ENCODE peak calls at places on chromosomes 2 and 18, in eight cellular contexts. K is right atrium auricular region, H is neural progenitor cell, L is heart right ventricle, W is tibial artery, O is thyroid gland, D is neuronal stem cell, I is heart left ventricle. Y is an unnamed sample.

GRCh38 chr2:176553685-176554106 is 284.5 kb downstream of the MTX2 start:
- DNase-seq in K (peak; percentile 63), H (peak; percentile 36), L (peak; percentile 61), W (peak; percentile 73), O (peak; percentile 65), D (no peak), I (peak; percentile 44), Y (peak; percentile 54)

GRCh38 chr2:109531896-109532727 is 81.7 kb downstream of the SEPTIN10 start:
- DNase-seq in K (peak; percentile 49), H (no peak), L (no peak), W (no peak), O (no peak), D (no peak), I (peak; percentile 2), Y (no peak)

GRCh38 chr2:176997074-176997791 is 215.4 kb upstream of the HNRNPA3 start:
- DNase-seq in K (no peak), H (no peak), L (no peak), W (no peak), O (no peak), D (no peak), I (no peak), Y (no peak)

GRCh38 chr2:98088261-98088660 is 1.3 kb downstream of the VWA3B start:
- DNase-seq in K (no peak), H (no peak), L (no peak), W (no peak), O (no peak), D (no peak), I (peak; percentile 35), Y (no peak)

GRCh38 chr18:23718243-23718720 is 29.0 kb downstream of the LAMA3 start:
- DNase-seq in K (no peak), H (no peak), L (no peak), W (no peak), O (no peak), D (no peak), I (no peak), Y (no peak)

GRCh38 chr2:29113027-29113686 is 2.1 kb upstream of the CLIP4 start:
- DNase-seq in K (no peak), H (no peak), L (no peak), W (no peak), O (no peak), D (no peak), I (no peak), Y (no peak)

GRCh38 chr18:10361660-10362059 is 92.8 kb upstream of the APCDD1 start:
- DNase-seq in K (no peak), H (no peak), L (no peak), W (no peak), O (no peak), D (no peak), I (no peak), Y (no peak)

GRCh38 chr2:1618974-1619373 is 125.3 kb downstream of the PXDN start:
- DNase-seq in K (no peak), H (no peak), L (no peak), W (no peak), O (no peak), D (no peak), I (no peak), Y (no peak)

GRCh38 chr2:149038442-149039212 is at the start of gene LYPD6B:
- DNase-seq in K (no peak), H (peak; percentile 70), L (no peak), W (no peak), O (peak; percentile 36), D (no peak), I (no peak), Y (no peak)

GRCh38 chr18:32383040-32383819 is 87.5 kb downstream of the GAREM1 start:
- DNase-seq in K (no peak), H (no peak), L (no peak), W (no peak), O (no peak), D (no peak), I (no peak), Y (no peak)

GRCh38 chr2:132974477-132975050 is 304.6 kb upstream of the LYPD1 start:
- DNase-seq in K (no peak), H (no peak), L (no peak), W (no peak), O (no peak), D (no peak), I (no peak), Y (no peak)

GRCh38 chr18:11391636-11392035 is 217.8 kb upstream of the SLC35G4 start:
- DNase-seq in K (no peak), H (no peak), L (no peak), W (no peak), O (no peak), D (no peak), I (no peak), Y (no peak)

GRCh38 chr2:46275995-46276394 is 21.2 kb upstream of the EPAS1 start:
- DNase-seq in K (peak; percentile 73), H (peak; percentile 33), L (peak; percentile 81), W (peak; percentile 75), O (peak; percentile 46), D (no peak), I (peak; percentile 82), Y (peak; percentile 75)

GRCh38 chr2:213232649-213233437 is 51.4 kb upstream of the SPAG16 start:
- DNase-seq in K (no peak), H (peak; percentile 79), L (no peak), W (no peak), O (peak; percentile 23), D (peak; percentile 48), I (no peak), Y (no peak)

GRCh38 chr2:240962371-240963064 is 35.9 kb upstream of the SNED1 start:
- DNase-seq in K (peak; percentile 68), H (peak; percentile 67), L (no peak), W (peak; percentile 59), O (peak; percentile 71), D (peak; percentile 32), I (peak; percentile 14), Y (peak; percentile 9)

GRCh38 chr2:46481541-46482193 is 2.3 kb downstream of the TMEM247 start:
- DNase-seq in K (no peak), H (no peak), L (no peak), W (no peak), O (no peak), D (no peak), I (no peak), Y (no peak)

GRCh38 chr2:222707689-222708273 is 36.3 kb downstream of the MOGAT1 start:
- DNase-seq in K (no peak), H (no peak), L (no peak), W (no peak), O (no peak), D (no peak), I (no peak), Y (no peak)

GRCh38 chr2:20506281-20506685 is 59.4 kb downstream of the RHOB start:
- DNase-seq in K (no peak), H (no peak), L (no peak), W (no peak), O (no peak), D (no peak), I (no peak), Y (no peak)

GRCh38 chr2:127157114-127157513 is 50.2 kb upstream of the BIN1 start:
- DNase-seq in K (peak; percentile 50), H (no peak), L (no peak), W (no peak), O (no peak), D (no peak), I (no peak), Y (no peak)

GRCh38 chr2:127160676-127161075 is 53.7 kb upstream of the BIN1 start:
- DNase-seq in K (no peak), H (no peak), L (no peak), W (no peak), O (no peak), D (no peak), I (no peak), Y (no peak)

GRCh38 chr2:127161176-127162136 is 54.5 kb upstream of the BIN1 start:
- DNase-seq in K (no peak), H (no peak), L (no peak), W (no peak), O (peak; percentile 80), D (no peak), I (no peak), Y (no peak)

GRCh38 chr2:127157651-127158460 is 50.9 kb upstream of the BIN1 start:
- DNase-seq in K (peak; percentile 48), H (peak; percentile 73), L (no peak), W (no peak), O (no peak), D (peak; percentile 33), I (no peak), Y (no peak)

DNA sequence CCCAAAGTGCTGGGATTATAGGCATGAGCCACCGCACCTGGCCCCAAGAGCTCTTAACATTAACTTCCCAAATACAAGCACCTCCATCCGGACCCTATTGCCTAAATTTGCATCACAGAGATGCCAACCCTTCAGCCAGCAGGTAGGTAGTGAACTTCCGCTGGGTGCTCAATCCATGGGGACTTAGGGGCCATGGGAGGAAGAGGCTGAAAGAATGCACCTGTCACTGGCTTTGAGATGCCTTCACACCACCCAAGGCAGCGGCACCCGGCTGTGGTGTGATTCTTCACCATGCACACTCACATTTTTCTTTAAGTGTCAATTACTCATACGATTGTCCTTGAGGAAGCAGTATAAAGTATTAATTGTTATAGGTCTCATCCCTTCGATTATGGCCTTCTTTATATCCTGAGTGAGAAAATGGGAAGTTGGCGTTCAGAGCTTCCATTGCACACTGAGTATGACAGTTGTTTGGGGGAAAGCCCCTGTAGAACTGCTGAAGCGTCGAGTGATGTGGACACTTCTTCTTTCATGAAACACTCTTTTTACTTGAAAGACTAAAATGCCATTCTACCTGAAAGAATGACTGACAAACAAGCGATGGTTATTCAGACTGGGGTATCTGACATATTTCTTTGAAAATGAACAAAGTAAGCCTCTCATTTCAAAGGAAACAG is 51.8 kb upstream of the BIN1 start:
- DNase-seq in K (peak; percentile 36), H (no peak), L (no peak), W (no peak), O (no peak), D (no peak), I (no peak), Y (no peak)
- H3K4me1 ChIP-seq in K (no peaks in the 10 kb centered on the region), H (peaks cover 3% of the 10 kb centered on the region), L (no peaks in the 10 kb centered on the region), W (no peaks in the 10 kb centered on the region), O (peaks cover 15% of the 10 kb centered on the region), D (peaks cover 3% of the 10 kb centered on the region), I (no peaks in the 10 kb centered on the region), Y (peaks cover 2% of the 10 kb centered on the region)

DNA sequence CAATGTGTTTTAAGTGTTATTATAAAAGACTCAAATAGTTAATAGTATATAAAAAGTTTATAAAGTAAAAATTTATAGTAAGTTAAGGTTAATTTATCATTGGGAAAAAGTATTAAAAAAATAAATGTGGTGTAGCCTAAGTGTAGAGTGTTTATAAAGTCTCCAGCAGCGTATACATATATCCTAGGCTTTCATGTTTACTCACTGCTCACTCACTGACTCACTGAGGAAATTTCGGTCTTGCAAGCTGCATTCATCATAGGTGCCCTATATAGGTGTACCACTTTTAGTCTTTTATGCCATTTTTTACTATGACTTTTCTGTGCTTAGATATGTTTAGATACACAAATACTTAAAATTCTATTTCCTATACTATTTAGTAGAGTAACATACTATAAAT is 866.0 kb downstream of the CBLN2 start:
- DNase-seq in K (no peak), H (no peak), L (no peak), W (no peak), O (no peak), D (no peak), I (no peak), Y (no peak)
- H3K9me3 ChIP-seq in K (no peaks in the 10 kb centered on the region), H (no peaks in the 10 kb centered on the region), L (peaks cover 7% of the 10 kb centered on the region), W (no peaks in the 10 kb centered on the region), O (no peaks in the 10 kb centered on the region), D (no peaks in the 10 kb centered on the region), I (no peaks in the 10 kb centered on the region), Y (peaks cover 23% of the 10 kb centered on the region)

GRCh38 chr18:66735933-66736332 is 132.0 kb upstream of the CDH19 start:
- DNase-seq in K (no peak), H (no peak), L (no peak), W (no peak), O (no peak), D (no peak), I (no peak), Y (no peak)
- H3K4me3 ChIP-seq in K (no peak overlapping the region), H (no peak overlapping the region), L (no peak overlapping the region), W (no peak overlapping the region), O (no peak overlapping the region), D (no peak overlapping the region), I (no peak overlapping the region), Y (no peak overlapping the region)

GRCh38 chr18:46007165-46007564 is 40.0 kb upstream of the EPG5 start:
- DNase-seq in K (no peak), H (no peak), L (no peak), W (no peak), O (no peak), D (no peak), I (no peak), Y (no peak)
- H3K4me1 ChIP-seq in K (no peaks in the 10 kb centered on the region), H (no peaks in the 10 kb centered on the region), L (no peaks in the 10 kb centered on the region), W (no peaks in the 10 kb centered on the region), O (no peaks in the 10 kb centered on the region), D (no peaks in the 10 kb centered on the region), I (no peaks in the 10 kb centered on the region), Y (no peaks in the 10 kb centered on the region)

Y was measured in left ventricle myocardium inferior.